ENCODE peak calls at places on chromosomes 11 and 22, in five cellular contexts. S is CD8-positive, alpha-beta memory T cell; W is CD8-positive, alpha-beta T cell; L is left lung; Y is mammary epithelial cell. K is an unnamed sample.
A peak's percentile ranks its signal among the peaks of the same experiment; 100 is the strongest.

GRCh38 chr11:95924414-95924760 is 480 bp upstream of the MTMR2 start:
- DNase-seq in S (no peak), W (no peak), L (no peak), Y (peak; percentile 24), K (no peak)

GRCh38 chr11:7677071-7677470 is 3.8 kb upstream of the CYB5R2 start:
- DNase-seq in S (no peak), W (no peak), L (no peak), Y (peak; percentile 94), K (no peak)

GRCh38 chr11:47714554-47715081 is 551 bp downstream of the AGBL2 start:
- DNase-seq in S (peak; percentile 1), W (no peak), L (no peak), Y (peak; percentile 56), K (peak; percentile 77)

GRCh38 chr11:73177380-73178091 is 35.4 kb upstream of the FCHSD2 start:
- DNase-seq in S (no peak), W (no peak), L (no peak), Y (peak; percentile 55), K (peak; percentile 88)

GRCh38 chr11:119108151-119108856 is 1.2 kb downstream of the C2CD2L start:
- DNase-seq in S (no peak), W (no peak), L (no peak), Y (peak; percentile 37), K (peak; percentile 85)

GRCh38 chr11:92340839-92341238 is 116.2 kb downstream of the FAT3 start:
- DNase-seq in S (no peak), W (no peak), L (no peak), Y (peak; percentile 20), K (no peak)

GRCh38 chr11:62401781-62402180 is 17.1 kb upstream of the SCGB1A1 start:
- DNase-seq in S (no peak), W (no peak), L (no peak), Y (no peak), K (peak; percentile 64)

GRCh38 chr11:86155210-86155844 is 86.4 kb upstream of the PICALM start:
- DNase-seq in S (no peak), W (no peak), L (no peak), Y (peak; percentile 80), K (no peak)

GRCh38 chr11:77040401-77040777 is 6.2 kb downstream of the B3GNT6 start:
- DNase-seq in S (no peak), W (no peak), L (no peak), Y (no peak), K (no peak)

GRCh38 chr11:3368199-3368598 is 10.7 kb downstream of the ZNF195 start:
- DNase-seq in S (no peak), W (no peak), L (no peak), Y (no peak), K (no peak)

GRCh38 chr11:67584205-67584880 is 731 bp downstream of the GSTP1 start:
- DNase-seq in S (no peak), W (no peak), L (peak; percentile 93), Y (peak; percentile 83), K (peak; percentile 91)

GRCh38 chr22:19568337-19569311 is 44.4 kb upstream of the CLDN5 start:
- DNase-seq in S (no peak), W (no peak), L (no peak), Y (peak; percentile 91), K (no peak)

GRCh38 chr11:122721201-122721963 is 65.9 kb downstream of the UBASH3B start:
- DNase-seq in S (no peak), W (no peak), L (no peak), Y (no peak), K (no peak)

DNA sequence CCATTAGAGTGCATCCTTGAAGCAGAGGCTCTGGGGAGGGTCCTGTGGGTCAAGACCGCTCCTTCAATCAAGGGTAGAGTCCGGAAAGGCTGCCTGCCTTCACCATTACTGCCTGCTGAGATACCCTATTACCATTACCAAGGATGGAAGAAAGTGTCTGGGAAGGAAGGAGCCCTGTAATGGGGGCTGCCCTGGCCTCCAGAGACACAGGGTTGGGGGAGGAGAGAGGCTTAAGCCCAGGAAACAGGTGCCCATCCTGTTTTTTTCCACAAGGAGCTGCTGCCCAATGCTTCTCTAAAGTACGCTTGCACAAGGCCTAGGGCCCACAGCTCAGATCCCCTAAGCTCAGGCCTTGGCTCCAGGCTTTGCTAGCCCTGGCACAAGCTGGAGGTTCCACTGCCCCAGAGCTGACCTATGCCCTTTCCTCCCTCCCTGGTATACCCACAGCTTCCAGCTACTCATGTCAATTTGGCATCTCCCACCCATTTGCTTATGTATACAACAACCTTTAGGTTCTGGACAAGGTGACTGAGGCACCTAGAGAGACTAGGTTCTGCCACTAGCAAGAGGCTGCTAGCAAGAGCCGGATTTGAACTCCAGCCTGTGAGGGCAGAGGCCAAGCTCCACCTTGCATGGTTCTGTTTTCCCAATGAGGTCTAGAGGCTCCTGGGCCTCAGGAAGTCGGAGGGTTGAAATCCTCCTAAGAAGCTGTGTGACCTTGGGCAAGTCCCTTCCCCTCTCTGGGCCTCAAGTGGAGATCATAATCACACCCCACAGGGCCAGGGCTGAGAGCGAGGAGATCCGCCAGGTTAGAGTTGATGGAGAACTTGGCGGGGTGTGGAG is 1.5 kb upstream of the PLCB3 start:
- DNase-seq in S (no peak), W (no peak), L (no peak), Y (no peak), K (no peak)
- H3K4me3 ChIP-seq in S (no peak overlapping the region), W (no peak overlapping the region), L (no peak overlapping the region), Y (no peak overlapping the region), K (no peak overlapping the region)

DNA sequence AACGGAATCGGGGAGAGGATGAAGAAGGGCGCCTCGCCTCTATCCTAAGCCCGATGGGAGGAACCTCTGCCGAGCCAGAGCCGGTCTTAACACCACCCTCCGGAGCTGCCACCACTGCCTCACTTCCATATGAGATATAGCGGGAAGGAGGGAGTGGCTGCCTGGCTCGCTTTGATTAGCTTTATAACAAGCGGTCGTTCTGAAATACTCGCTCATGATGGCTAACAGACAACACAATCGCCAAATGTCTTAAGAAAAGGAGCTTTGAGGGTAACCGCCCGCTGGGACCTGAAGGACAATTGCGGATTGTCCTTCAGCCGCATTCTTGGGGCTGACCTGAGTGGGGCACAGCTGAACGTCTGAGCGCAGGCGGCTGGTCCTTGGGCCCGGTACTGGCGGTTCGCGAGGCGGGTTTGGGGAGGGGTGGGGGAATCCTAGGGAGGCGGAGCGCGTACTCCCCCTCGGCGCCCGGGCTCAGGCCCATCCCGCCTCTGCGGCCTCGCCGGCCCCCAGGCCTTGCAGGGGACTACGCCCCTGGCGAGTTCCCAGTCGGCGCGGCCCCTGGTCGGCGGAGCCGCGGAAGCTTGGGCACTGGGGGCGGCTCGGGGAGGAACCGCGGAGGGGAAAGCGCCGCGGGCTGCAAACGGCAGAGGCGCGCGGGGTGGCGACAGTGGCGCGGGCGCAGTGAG is at the start of gene PLAAT5:
- DNase-seq in S (no peak), W (peak; percentile 13), L (peak; percentile 90), Y (no peak), K (peak; percentile 83)
- H3K27ac ChIP-seq in S (no peak within 1 kb of the TSS), W (no peak within 1 kb of the TSS), L (no peak within 1 kb of the TSS), Y (no peak within 1 kb of the TSS), K (peak within 1 kb of the TSS; percentile 23)

GRCh38 chr11:117200813-117201515 is 1.8 kb downstream of the TAGLN start:
- DNase-seq in S (no peak), W (no peak), L (peak; percentile 25), Y (no peak), K (no peak)
- H3K4me3 ChIP-seq in S (no peak overlapping the region), W (no peak overlapping the region), L (peak overlapping the region; percentile 25), Y (peak overlapping the region; percentile 43), K (peak overlapping the region; percentile 45)

GRCh38 chr22:38247713-38248112 is 25.1 kb downstream of the TMEM184B start:
- DNase-seq in S (no peak), W (no peak), L (no peak), Y (no peak), K (no peak)

GRCh38 chr22:38244106-38244505 is 28.7 kb downstream of the TMEM184B start:
- DNase-seq in S (no peak), W (no peak), L (no peak), Y (peak; percentile 29), K (no peak)

GRCh38 chr22:38246046-38246658 is 26.7 kb downstream of the TMEM184B start:
- DNase-seq in S (no peak), W (no peak), L (no peak), Y (no peak), K (no peak)

GRCh38 chr22:38248280-38248679 is 24.5 kb downstream of the TMEM184B start:
- DNase-seq in S (no peak), W (no peak), L (no peak), Y (no peak), K (no peak)

GRCh38 chr22:38246692-38247091 is 26.1 kb downstream of the TMEM184B start:
- DNase-seq in S (no peak), W (no peak), L (no peak), Y (no peak), K (no peak)
- H3K27ac ChIP-seq in S (no peak overlapping the region), W (no peak overlapping the region), L (peak overlapping the region; percentile 19), Y (no peak overlapping the region), K (no peak overlapping the region)

DNA sequence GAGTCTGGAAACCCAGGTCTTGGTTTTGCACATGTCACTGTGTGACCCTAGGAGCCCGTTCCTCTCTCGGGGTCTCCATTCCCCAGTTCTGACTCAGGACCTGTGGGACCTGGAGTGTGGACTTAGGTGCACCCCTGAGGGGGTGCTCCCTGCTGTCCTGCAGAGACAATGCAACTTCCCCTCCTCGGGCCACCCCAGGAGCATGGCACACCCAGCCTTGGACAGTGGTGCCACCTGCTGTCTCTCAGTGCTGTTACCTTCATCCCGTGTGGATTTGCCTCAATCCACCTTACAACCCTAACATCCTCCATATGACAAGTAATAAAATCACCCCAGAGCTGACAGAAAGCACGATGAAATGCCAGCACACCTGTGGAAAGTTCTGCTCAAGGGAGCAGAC is 27.5 kb upstream of the CRYBB3 start:
- DNase-seq in S (no peak), W (peak; percentile 16), L (no peak), Y (no peak), K (no peak)
- H3K4me3 ChIP-seq in S (no peak overlapping the region), W (no peak overlapping the region), L (no peak overlapping the region), Y (no peak overlapping the region), K (no peak overlapping the region)

GRCh38 chr22:40031766-40032470 is 37.2 kb downstream of the FAM83F start:
- DNase-seq in S (no peak), W (no peak), L (no peak), Y (no peak), K (peak; percentile 47)

GRCh38 chr22:40028098-40028425 is 33.3 kb downstream of the FAM83F start:
- DNase-seq in S (no peak), W (no peak), L (no peak), Y (no peak), K (peak; percentile 39)

GRCh38 chr22:40029189-40029890 is 34.6 kb downstream of the FAM83F start:
- DNase-seq in S (no peak), W (no peak), L (no peak), Y (no peak), K (peak; percentile 35)

GRCh38 chr22:40030026-40030756 is 35.4 kb downstream of the FAM83F start:
- DNase-seq in S (no peak), W (no peak), L (no peak), Y (no peak), K (peak; percentile 46)

GRCh38 chr22:40030757-40031092 is 36.0 kb downstream of the FAM83F start:
- DNase-seq in S (no peak), W (no peak), L (no peak), Y (no peak), K (peak; percentile 20)
- H3K27ac ChIP-seq in S (no peak overlapping the region), W (no peak overlapping the region), L (no peak overlapping the region), Y (no peak overlapping the region), K (no peak overlapping the region)

GRCh38 chr22:29580200-29580810 is 608 bp downstream of the NIPSNAP1 start:
- DNase-seq in S (no peak), W (no peak), L (no peak), Y (no peak), K (peak; percentile 74)
- H3K4me3 ChIP-seq in S (peak overlapping the region; percentile 79), W (peak overlapping the region; percentile 80), L (peak overlapping the region; percentile 54), Y (peak overlapping the region; percentile 67), K (peak overlapping the region; percentile 63)

K was measured in spleen.